ENCODE peak calls at places on chromosome 20, in eight cellular contexts. One of them, this sample, is unnamed.

GRCh38 chr20:3013771-3014170 is 29.7 kb upstream of the GNRH2 start:
- DNase-seq in Daoy: no peak
- DNase-seq in GM12865: no peak
- DNase-seq in stimulated activated CD4-positive, alpha-beta T cell treated with anti-CD3 and anti-CD28 coated beads, Interleukin-15, amount 100 ng/mL, for 1 hour: no peak
- DNase-seq in HS-27A: no peak
- DNase-seq in AG10803: no peak
- DNase-seq in dermis blood vessel endothelial cell: no peak
- DNase-seq in head of caudate nucleus: no peak
- DNase-seq in this sample: no peak

GRCh38 chr20:37727247-37727956 is 33.6 kb downstream of the CTNNBL1 start:
- DNase-seq in GM12865: no peak
- DNase-seq in AG10803: peak; percentile 73
- DNase-seq in HS-27A: no peak
- DNase-seq in dermis blood vessel endothelial cell: no peak
- DNase-seq in stimulated activated CD4-positive, alpha-beta T cell treated with anti-CD3 and anti-CD28 coated beads, Interleukin-15, amount 100 ng/mL, for 1 hour: no peak
- DNase-seq in head of caudate nucleus: no peak
- DNase-seq in Daoy: no peak
- DNase-seq in this sample: no peak

GRCh38 chr20:3162080-3162611 is 2.5 kb upstream of the FASTKD5 start:
- DNase-seq in head of caudate nucleus: no peak
- DNase-seq in HS-27A: no peak
- DNase-seq in Daoy: no peak
- DNase-seq in AG10803: no peak
- DNase-seq in stimulated activated CD4-positive, alpha-beta T cell treated with anti-CD3 and anti-CD28 coated beads, Interleukin-15, amount 100 ng/mL, for 1 hour: no peak
- DNase-seq in GM12865: no peak
- DNase-seq in dermis blood vessel endothelial cell: no peak
- DNase-seq in this sample: no peak

GRCh38 chr20:3161316-3162079 is 1.8 kb upstream of the FASTKD5 start:
- DNase-seq in Daoy: no peak
- DNase-seq in stimulated activated CD4-positive, alpha-beta T cell treated with anti-CD3 and anti-CD28 coated beads, Interleukin-15, amount 100 ng/mL, for 1 hour: no peak
- DNase-seq in AG10803: no peak
- DNase-seq in dermis blood vessel endothelial cell: no peak
- DNase-seq in GM12865: no peak
- DNase-seq in head of caudate nucleus: no peak
- DNase-seq in HS-27A: no peak
- DNase-seq in this sample: no peak

GRCh38 chr20:32535953-32536823 is 48.9 kb downstream of the NOL4L start:
- DNase-seq in GM12865: peak; percentile 80
- DNase-seq in Daoy: peak; percentile 51
- DNase-seq in dermis blood vessel endothelial cell: peak; percentile 42
- DNase-seq in head of caudate nucleus: peak; percentile 70
- DNase-seq in stimulated activated CD4-positive, alpha-beta T cell treated with anti-CD3 and anti-CD28 coated beads, Interleukin-15, amount 100 ng/mL, for 1 hour: peak; percentile 54
- DNase-seq in HS-27A: no peak
- DNase-seq in AG10803: no peak
- DNase-seq in this sample: no peak

GRCh38 chr20:63215101-63216040 is 560 bp downstream of the YTHDF1 start:
- DNase-seq in head of caudate nucleus: no peak
- DNase-seq in AG10803: peak; percentile 47
- DNase-seq in HS-27A: no peak
- DNase-seq in dermis blood vessel endothelial cell: peak; percentile 78
- DNase-seq in GM12865: peak; percentile 40
- DNase-seq in stimulated activated CD4-positive, alpha-beta T cell treated with anti-CD3 and anti-CD28 coated beads, Interleukin-15, amount 100 ng/mL, for 1 hour: peak; percentile 10
- DNase-seq in Daoy: peak; percentile 46
- DNase-seq in this sample: peak; percentile 44

GRCh38 chr20:19564261-19564660 is 193.8 kb upstream of the RIN2 start:
- DNase-seq in dermis blood vessel endothelial cell: no peak
- DNase-seq in AG10803: no peak
- DNase-seq in head of caudate nucleus: no peak
- DNase-seq in stimulated activated CD4-positive, alpha-beta T cell treated with anti-CD3 and anti-CD28 coated beads, Interleukin-15, amount 100 ng/mL, for 1 hour: no peak
- DNase-seq in Daoy: no peak
- DNase-seq in GM12865: no peak
- DNase-seq in HS-27A: no peak
- DNase-seq in this sample: no peak

GRCh38 chr20:21511485-21511849 is 2.4 kb downstream of the NKX2-2 start:
- DNase-seq in dermis blood vessel endothelial cell: no peak
- DNase-seq in stimulated activated CD4-positive, alpha-beta T cell treated with anti-CD3 and anti-CD28 coated beads, Interleukin-15, amount 100 ng/mL, for 1 hour: no peak
- DNase-seq in head of caudate nucleus: peak; percentile 12
- DNase-seq in GM12865: no peak
- DNase-seq in Daoy: no peak
- DNase-seq in AG10803: no peak
- DNase-seq in HS-27A: no peak
- DNase-seq in this sample: no peak

GRCh38 chr20:20432618-20433286 is 64.8 kb downstream of the INSM1 start:
- DNase-seq in Daoy: no peak
- DNase-seq in dermis blood vessel endothelial cell: no peak
- DNase-seq in GM12865: no peak
- DNase-seq in head of caudate nucleus: no peak
- DNase-seq in stimulated activated CD4-positive, alpha-beta T cell treated with anti-CD3 and anti-CD28 coated beads, Interleukin-15, amount 100 ng/mL, for 1 hour: no peak
- DNase-seq in HS-27A: no peak
- DNase-seq in AG10803: no peak
- DNase-seq in this sample: no peak

GRCh38 chr20:30412972-30413371 is 844.5 kb upstream of the DEFB115 start:
- DNase-seq in dermis blood vessel endothelial cell: no peak
- DNase-seq in GM12865: no peak
- DNase-seq in HS-27A: no peak
- DNase-seq in AG10803: no peak
- DNase-seq in head of caudate nucleus: no peak
- DNase-seq in stimulated activated CD4-positive, alpha-beta T cell treated with anti-CD3 and anti-CD28 coated beads, Interleukin-15, amount 100 ng/mL, for 1 hour: no peak
- DNase-seq in Daoy: no peak
- DNase-seq in this sample: no peak

GRCh38 chr20:8807480-8808179 is 261.3 kb upstream of the PLCB4 start:
- DNase-seq in AG10803: no peak
- DNase-seq in head of caudate nucleus: no peak
- DNase-seq in Daoy: no peak
- DNase-seq in HS-27A: no peak
- DNase-seq in dermis blood vessel endothelial cell: no peak
- DNase-seq in GM12865: no peak
- DNase-seq in stimulated activated CD4-positive, alpha-beta T cell treated with anti-CD3 and anti-CD28 coated beads, Interleukin-15, amount 100 ng/mL, for 1 hour: no peak
- DNase-seq in this sample: no peak

GRCh38 chr20:63652192-63652980 is 838 bp downstream of the STMN3 start:
- DNase-seq in head of caudate nucleus: no peak
- DNase-seq in stimulated activated CD4-positive, alpha-beta T cell treated with anti-CD3 and anti-CD28 coated beads, Interleukin-15, amount 100 ng/mL, for 1 hour: no peak
- DNase-seq in AG10803: no peak
- DNase-seq in HS-27A: no peak
- DNase-seq in Daoy: peak; percentile 30
- DNase-seq in GM12865: no peak
- DNase-seq in dermis blood vessel endothelial cell: no peak
- DNase-seq in this sample: no peak

GRCh38 chr20:38697306-38697705 is 27.0 kb upstream of the SLC32A1 start:
- DNase-seq in stimulated activated CD4-positive, alpha-beta T cell treated with anti-CD3 and anti-CD28 coated beads, Interleukin-15, amount 100 ng/mL, for 1 hour: no peak
- DNase-seq in head of caudate nucleus: no peak
- DNase-seq in Daoy: no peak
- DNase-seq in HS-27A: no peak
- DNase-seq in AG10803: no peak
- DNase-seq in dermis blood vessel endothelial cell: no peak
- DNase-seq in GM12865: no peak
- DNase-seq in this sample: no peak

GRCh38 chr20:15831201-15831600 is 742.0 kb downstream of the KIF16B start:
- DNase-seq in HS-27A: no peak
- DNase-seq in stimulated activated CD4-positive, alpha-beta T cell treated with anti-CD3 and anti-CD28 coated beads, Interleukin-15, amount 100 ng/mL, for 1 hour: no peak
- DNase-seq in GM12865: no peak
- DNase-seq in AG10803: no peak
- DNase-seq in dermis blood vessel endothelial cell: no peak
- DNase-seq in Daoy: no peak
- DNase-seq in head of caudate nucleus: no peak
- DNase-seq in this sample: no peak

GRCh38 chr20:11544029-11544678 is 373.5 kb upstream of the BTBD3 start:
- DNase-seq in Daoy: peak; percentile 57
- DNase-seq in dermis blood vessel endothelial cell: peak; percentile 84
- DNase-seq in stimulated activated CD4-positive, alpha-beta T cell treated with anti-CD3 and anti-CD28 coated beads, Interleukin-15, amount 100 ng/mL, for 1 hour: no peak
- DNase-seq in GM12865: peak; percentile 76
- DNase-seq in AG10803: peak; percentile 63
- DNase-seq in head of caudate nucleus: no peak
- DNase-seq in HS-27A: peak; percentile 48
- DNase-seq in this sample: peak; percentile 72

GRCh38 chr20:23408957-23409356 is 12.3 kb downstream of the NAPB start:
- DNase-seq in head of caudate nucleus: no peak
- DNase-seq in AG10803: no peak
- DNase-seq in stimulated activated CD4-positive, alpha-beta T cell treated with anti-CD3 and anti-CD28 coated beads, Interleukin-15, amount 100 ng/mL, for 1 hour: no peak
- DNase-seq in dermis blood vessel endothelial cell: no peak
- DNase-seq in Daoy: no peak
- DNase-seq in HS-27A: no peak
- DNase-seq in GM12865: no peak
- DNase-seq in this sample: no peak

GRCh38 chr20:62208805-62209755 is 11.0 kb downstream of the HRH3 start:
- DNase-seq in dermis blood vessel endothelial cell: peak; percentile 50
- DNase-seq in HS-27A: no peak
- DNase-seq in Daoy: peak; percentile 66
- DNase-seq in head of caudate nucleus: no peak
- DNase-seq in stimulated activated CD4-positive, alpha-beta T cell treated with anti-CD3 and anti-CD28 coated beads, Interleukin-15, amount 100 ng/mL, for 1 hour: no peak
- DNase-seq in GM12865: no peak
- DNase-seq in AG10803: no peak
- DNase-seq in this sample: no peak

GRCh38 chr20:43187476-43188233 is 2.1 kb downstream of the PTPRT start:
- DNase-seq in stimulated activated CD4-positive, alpha-beta T cell treated with anti-CD3 and anti-CD28 coated beads, Interleukin-15, amount 100 ng/mL, for 1 hour: peak; percentile 30
- DNase-seq in AG10803: peak; percentile 49
- DNase-seq in Daoy: peak; percentile 23
- DNase-seq in GM12865: peak; percentile 67
- DNase-seq in HS-27A: peak; percentile 11
- DNase-seq in dermis blood vessel endothelial cell: peak; percentile 76
- DNase-seq in head of caudate nucleus: peak; percentile 78
- DNase-seq in this sample: peak; percentile 47

GRCh38 chr20:20547221-20547875 is 165.1 kb downstream of the RALGAPA2 start:
- DNase-seq in dermis blood vessel endothelial cell: no peak
- DNase-seq in head of caudate nucleus: no peak
- DNase-seq in GM12865: peak; percentile 26
- DNase-seq in stimulated activated CD4-positive, alpha-beta T cell treated with anti-CD3 and anti-CD28 coated beads, Interleukin-15, amount 100 ng/mL, for 1 hour: no peak
- DNase-seq in Daoy: peak; percentile 17
- DNase-seq in HS-27A: no peak
- DNase-seq in AG10803: peak; percentile 65
- DNase-seq in this sample: no peak

GRCh38 chr20:5156670-5157448 is 30.1 kb downstream of the CDS2 start:
- DNase-seq in stimulated activated CD4-positive, alpha-beta T cell treated with anti-CD3 and anti-CD28 coated beads, Interleukin-15, amount 100 ng/mL, for 1 hour: no peak
- DNase-seq in GM12865: no peak
- DNase-seq in dermis blood vessel endothelial cell: peak; percentile 55
- DNase-seq in head of caudate nucleus: no peak
- DNase-seq in AG10803: peak; percentile 58
- DNase-seq in Daoy: peak; percentile 19
- DNase-seq in HS-27A: peak; percentile 41
- DNase-seq in this sample: peak; percentile 88

GRCh38 chr20:5535211-5535756 is 214.9 kb upstream of the SHLD1 start:
- DNase-seq in Daoy: no peak
- DNase-seq in GM12865: no peak
- DNase-seq in stimulated activated CD4-positive, alpha-beta T cell treated with anti-CD3 and anti-CD28 coated beads, Interleukin-15, amount 100 ng/mL, for 1 hour: no peak
- DNase-seq in HS-27A: no peak
- DNase-seq in dermis blood vessel endothelial cell: no peak
- DNase-seq in AG10803: peak; percentile 95
- DNase-seq in head of caudate nucleus: no peak
- DNase-seq in this sample: no peak

GRCh38 chr20:8094415-8094818 is 37.6 kb upstream of the PLCB1 start:
- DNase-seq in dermis blood vessel endothelial cell: peak; percentile 81
- DNase-seq in AG10803: peak; percentile 67
- DNase-seq in GM12865: no peak
- DNase-seq in head of caudate nucleus: peak; percentile 47
- DNase-seq in HS-27A: no peak
- DNase-seq in stimulated activated CD4-positive, alpha-beta T cell treated with anti-CD3 and anti-CD28 coated beads, Interleukin-15, amount 100 ng/mL, for 1 hour: no peak
- DNase-seq in Daoy: no peak
- DNase-seq in this sample: no peak

GRCh38 chr20:21125072-21125848 is 622 bp upstream of the KIZ start:
- DNase-seq in head of caudate nucleus: peak; percentile 32
- DNase-seq in GM12865: no peak
- DNase-seq in AG10803: peak; percentile 51
- DNase-seq in HS-27A: no peak
- DNase-seq in dermis blood vessel endothelial cell: peak; percentile 60
- DNase-seq in stimulated activated CD4-positive, alpha-beta T cell treated with anti-CD3 and anti-CD28 coated beads, Interleukin-15, amount 100 ng/mL, for 1 hour: no peak
- DNase-seq in Daoy: peak; percentile 41
- DNase-seq in this sample: peak; percentile 67

GRCh38 chr20:10947726-10948125 is 273.9 kb upstream of the JAG1 start:
- DNase-seq in GM12865: no peak
- DNase-seq in AG10803: no peak
- DNase-seq in head of caudate nucleus: no peak
- DNase-seq in HS-27A: no peak
- DNase-seq in Daoy: no peak
- DNase-seq in stimulated activated CD4-positive, alpha-beta T cell treated with anti-CD3 and anti-CD28 coated beads, Interleukin-15, amount 100 ng/mL, for 1 hour: no peak
- DNase-seq in dermis blood vessel endothelial cell: no peak
- DNase-seq in this sample: no peak

GRCh38 chr20:49853640-49854039 is 41.0 kb downstream of the SLC9A8 start:
- DNase-seq in HS-27A: no peak
- DNase-seq in stimulated activated CD4-positive, alpha-beta T cell treated with anti-CD3 and anti-CD28 coated beads, Interleukin-15, amount 100 ng/mL, for 1 hour: no peak
- DNase-seq in Daoy: peak; percentile 59
- DNase-seq in GM12865: no peak
- DNase-seq in head of caudate nucleus: peak; percentile 65
- DNase-seq in dermis blood vessel endothelial cell: peak; percentile 91
- DNase-seq in AG10803: peak; percentile 72
- DNase-seq in this sample: peak; percentile 92

GRCh38 chr20:2133318-2134183 is 31.9 kb downstream of the STK35 start:
- DNase-seq in head of caudate nucleus: no peak
- DNase-seq in Daoy: peak; percentile 64
- DNase-seq in GM12865: no peak
- DNase-seq in HS-27A: no peak
- DNase-seq in dermis blood vessel endothelial cell: peak; percentile 30
- DNase-seq in AG10803: peak; percentile 88
- DNase-seq in stimulated activated CD4-positive, alpha-beta T cell treated with anti-CD3 and anti-CD28 coated beads, Interleukin-15, amount 100 ng/mL, for 1 hour: no peak
- DNase-seq in this sample: peak; percentile 57

GRCh38 chr20:19492937-19493336 is 265.1 kb upstream of the RIN2 start:
- DNase-seq in HS-27A: no peak
- DNase-seq in Daoy: no peak
- DNase-seq in head of caudate nucleus: no peak
- DNase-seq in AG10803: no peak
- DNase-seq in GM12865: no peak
- DNase-seq in dermis blood vessel endothelial cell: no peak
- DNase-seq in stimulated activated CD4-positive, alpha-beta T cell treated with anti-CD3 and anti-CD28 coated beads, Interleukin-15, amount 100 ng/mL, for 1 hour: no peak
- DNase-seq in this sample: no peak

GRCh38 chr20:14882846-14883245 is 545.4 kb upstream of the FLRT3 start:
- DNase-seq in stimulated activated CD4-positive, alpha-beta T cell treated with anti-CD3 and anti-CD28 coated beads, Interleukin-15, amount 100 ng/mL, for 1 hour: no peak
- DNase-seq in Daoy: no peak
- DNase-seq in HS-27A: no peak
- DNase-seq in head of caudate nucleus: no peak
- DNase-seq in dermis blood vessel endothelial cell: no peak
- DNase-seq in AG10803: no peak
- DNase-seq in GM12865: no peak
- DNase-seq in this sample: no peak

GRCh38 chr20:50191065-50191565 is 485 bp downstream of the CEBPB start:
- DNase-seq in Daoy: peak; percentile 61
- DNase-seq in AG10803: no peak
- DNase-seq in GM12865: peak; percentile 79
- DNase-seq in HS-27A: no peak
- DNase-seq in stimulated activated CD4-positive, alpha-beta T cell treated with anti-CD3 and anti-CD28 coated beads, Interleukin-15, amount 100 ng/mL, for 1 hour: peak; percentile 47
- DNase-seq in dermis blood vessel endothelial cell: peak; percentile 50
- DNase-seq in head of caudate nucleus: no peak
- DNase-seq in this sample: no peak

GRCh38 chr20:50379049-50379990 is 130.9 kb upstream of the PTPN1 start:
- DNase-seq in head of caudate nucleus: peak; percentile 31
- DNase-seq in GM12865: no peak
- DNase-seq in stimulated activated CD4-positive, alpha-beta T cell treated with anti-CD3 and anti-CD28 coated beads, Interleukin-15, amount 100 ng/mL, for 1 hour: no peak
- DNase-seq in dermis blood vessel endothelial cell: peak; percentile 82
- DNase-seq in HS-27A: no peak
- DNase-seq in Daoy: peak; percentile 90
- DNase-seq in AG10803: peak; percentile 95
- DNase-seq in this sample: peak; percentile 57

GRCh38 chr20:43541214-43541613 is 17.6 kb upstream of the SGK2 start:
- DNase-seq in dermis blood vessel endothelial cell: no peak
- DNase-seq in HS-27A: no peak
- DNase-seq in GM12865: no peak
- DNase-seq in AG10803: peak; percentile 38
- DNase-seq in Daoy: no peak
- DNase-seq in head of caudate nucleus: no peak
- DNase-seq in stimulated activated CD4-positive, alpha-beta T cell treated with anti-CD3 and anti-CD28 coated beads, Interleukin-15, amount 100 ng/mL, for 1 hour: no peak
- DNase-seq in this sample: peak; percentile 55

GRCh38 chr20:47586648-47587306 is 85.1 kb downstream of the NCOA3 start:
- DNase-seq in AG10803: peak; percentile 51
- DNase-seq in head of caudate nucleus: no peak
- DNase-seq in GM12865: no peak
- DNase-seq in Daoy: no peak
- DNase-seq in stimulated activated CD4-positive, alpha-beta T cell treated with anti-CD3 and anti-CD28 coated beads, Interleukin-15, amount 100 ng/mL, for 1 hour: no peak
- DNase-seq in dermis blood vessel endothelial cell: no peak
- DNase-seq in HS-27A: no peak
- DNase-seq in this sample: no peak

GRCh38 chr20:47782920-47783552 is 2.2 kb downstream of the SULF2 start:
- DNase-seq in stimulated activated CD4-positive, alpha-beta T cell treated with anti-CD3 and anti-CD28 coated beads, Interleukin-15, amount 100 ng/mL, for 1 hour: no peak
- DNase-seq in Daoy: no peak
- DNase-seq in AG10803: no peak
- DNase-seq in HS-27A: no peak
- DNase-seq in GM12865: no peak
- DNase-seq in head of caudate nucleus: no peak
- DNase-seq in dermis blood vessel endothelial cell: no peak
- DNase-seq in this sample: no peak

GRCh38 chr20:6632187-6632586 is 135.3 kb upstream of the BMP2 start:
- DNase-seq in AG10803: peak; percentile 37
- DNase-seq in HS-27A: no peak
- DNase-seq in GM12865: peak; percentile 12
- DNase-seq in stimulated activated CD4-positive, alpha-beta T cell treated with anti-CD3 and anti-CD28 coated beads, Interleukin-15, amount 100 ng/mL, for 1 hour: no peak
- DNase-seq in head of caudate nucleus: peak; percentile 13
- DNase-seq in Daoy: peak; percentile 41
- DNase-seq in dermis blood vessel endothelial cell: no peak
- DNase-seq in this sample: no peak